ENCODE peak calls at places on chromosomes 3 and 15, in ten cellular contexts. One of them, this sample, is unnamed.

GRCh38 chr3:148847351-148847750 is 17.7 kb upstream of the CPA3 start:
- DNase-seq in NCI-H1048: no peak
- DNase-seq in foreskin fibroblast: peak; percentile 40
- DNase-seq in SJSA1: no peak
- DNase-seq in dorsolateral prefrontal cortex: no peak
- DNase-seq in AG10803: peak; percentile 32
- DNase-seq in astrocyte of the spinal cord: peak; percentile 44
- DNase-seq in GM20000: no peak
- DNase-seq in naive B cell: no peak
- DNase-seq in CD8-positive, alpha-beta memory T cell: no peak
- DNase-seq in this sample: no peak

GRCh38 chr3:99669879-99670555 is 31.6 kb downstream of the COL8A1 start:
- DNase-seq in GM20000: no peak
- DNase-seq in NCI-H1048: no peak
- DNase-seq in CD8-positive, alpha-beta memory T cell: no peak
- DNase-seq in naive B cell: no peak
- DNase-seq in SJSA1: no peak
- DNase-seq in astrocyte of the spinal cord: peak; percentile 46
- DNase-seq in dorsolateral prefrontal cortex: no peak
- DNase-seq in AG10803: peak; percentile 29
- DNase-seq in foreskin fibroblast: peak; percentile 51
- DNase-seq in this sample: no peak

GRCh38 chr15:28923726-28924280 is 38.0 kb downstream of the APBA2 start:
- DNase-seq in AG10803: no peak
- DNase-seq in astrocyte of the spinal cord: no peak
- DNase-seq in dorsolateral prefrontal cortex: peak; percentile 11
- DNase-seq in naive B cell: no peak
- DNase-seq in SJSA1: no peak
- DNase-seq in foreskin fibroblast: no peak
- DNase-seq in NCI-H1048: no peak
- DNase-seq in GM20000: no peak
- DNase-seq in CD8-positive, alpha-beta memory T cell: no peak
- DNase-seq in this sample: no peak

GRCh38 chr3:45218578-45219390 is 7.3 kb downstream of the TMEM158 start:
- DNase-seq in dorsolateral prefrontal cortex: no peak
- DNase-seq in CD8-positive, alpha-beta memory T cell: no peak
- DNase-seq in foreskin fibroblast: peak; percentile 85
- DNase-seq in AG10803: peak; percentile 62
- DNase-seq in SJSA1: peak; percentile 47
- DNase-seq in NCI-H1048: no peak
- DNase-seq in GM20000: no peak
- DNase-seq in naive B cell: no peak
- DNase-seq in astrocyte of the spinal cord: peak; percentile 64
- DNase-seq in this sample: no peak

GRCh38 chr3:151445283-151446001 is 15.4 kb downstream of the IGSF10 start:
- DNase-seq in SJSA1: peak; percentile 33
- DNase-seq in GM20000: no peak
- DNase-seq in astrocyte of the spinal cord: peak; percentile 77
- DNase-seq in dorsolateral prefrontal cortex: no peak
- DNase-seq in foreskin fibroblast: peak; percentile 94
- DNase-seq in naive B cell: no peak
- DNase-seq in CD8-positive, alpha-beta memory T cell: no peak
- DNase-seq in AG10803: peak; percentile 98
- DNase-seq in NCI-H1048: no peak
- DNase-seq in this sample: no peak

GRCh38 chr15:36484038-36484778 is 95.2 kb upstream of the CDIN1 start:
- DNase-seq in dorsolateral prefrontal cortex: no peak
- DNase-seq in CD8-positive, alpha-beta memory T cell: no peak
- DNase-seq in NCI-H1048: no peak
- DNase-seq in GM20000: no peak
- DNase-seq in AG10803: no peak
- DNase-seq in SJSA1: no peak
- DNase-seq in foreskin fibroblast: peak; percentile 36
- DNase-seq in astrocyte of the spinal cord: peak; percentile 39
- DNase-seq in naive B cell: no peak
- DNase-seq in this sample: no peak

GRCh38 chr3:149717391-149718056 is 34.8 kb downstream of the COMMD2 start:
- DNase-seq in AG10803: peak; percentile 81
- DNase-seq in CD8-positive, alpha-beta memory T cell: no peak
- DNase-seq in SJSA1: peak; percentile 64
- DNase-seq in NCI-H1048: peak; percentile 4
- DNase-seq in dorsolateral prefrontal cortex: no peak
- DNase-seq in astrocyte of the spinal cord: peak; percentile 85
- DNase-seq in foreskin fibroblast: peak; percentile 87
- DNase-seq in GM20000: peak; percentile 70
- DNase-seq in naive B cell: peak; percentile 5
- DNase-seq in this sample: no peak

GRCh38 chr3:73419179-73419803 is 205.4 kb downstream of the PDZRN3 start:
- DNase-seq in astrocyte of the spinal cord: peak; percentile 43
- DNase-seq in SJSA1: no peak
- DNase-seq in foreskin fibroblast: peak; percentile 93
- DNase-seq in GM20000: no peak
- DNase-seq in AG10803: peak; percentile 79
- DNase-seq in dorsolateral prefrontal cortex: no peak
- DNase-seq in naive B cell: no peak
- DNase-seq in CD8-positive, alpha-beta memory T cell: no peak
- DNase-seq in NCI-H1048: no peak
- DNase-seq in this sample: no peak

GRCh38 chr3:123871946-123872345 is 12.2 kb downstream of the MYLK start:
- DNase-seq in naive B cell: no peak
- DNase-seq in CD8-positive, alpha-beta memory T cell: no peak
- DNase-seq in GM20000: no peak
- DNase-seq in astrocyte of the spinal cord: peak; percentile 67
- DNase-seq in foreskin fibroblast: peak; percentile 33
- DNase-seq in SJSA1: peak; percentile 21
- DNase-seq in AG10803: no peak
- DNase-seq in NCI-H1048: no peak
- DNase-seq in dorsolateral prefrontal cortex: no peak
- DNase-seq in this sample: no peak